ENCODE peak calls at places on chromosomes 5 and 9, in ten cellular contexts. V, I, D, E, Y, R, J, U, W and X are unnamed samples.

GRCh38 chr9:114388764-114389375 is 1.1 kb upstream of the AKNA start:
- DNase-seq in V (no peak), I (no peak), D (no peak), E (no peak), Y (no peak), R (no peak), J (no peak), U (no peak), W (no peak), X (no peak)

GRCh38 chr5:132674671-132675506 is 1.1 kb downstream of the IL4 start:
- DNase-seq in V (no peak), I (peak), D (peak), E (no peak), Y (no peak), R (no peak), J (no peak), U (peak), W (no peak), X (peak)

GRCh38 chr5:37723147-37723961 is 116.5 kb downstream of the GDNF start:
- DNase-seq in V (no peak), I (no peak), D (no peak), E (no peak), Y (no peak), R (no peak), J (peak), U (no peak), W (peak), X (peak)

GRCh38 chr5:66284588-66285342 is 140.7 kb downstream of the SREK1 start:
- DNase-seq in V (no peak), I (no peak), D (no peak), E (no peak), Y (no peak), R (no peak), J (no peak), U (no peak), W (no peak), X (no peak)

GRCh38 chr9:136726631-136727191 is 14.3 kb downstream of the DIPK1B start:
- DNase-seq in V (no peak), I (peak), D (no peak), E (peak), Y (no peak), R (no peak), J (peak), U (peak), W (no peak), X (no peak)

GRCh38 chr9:92947268-92948031 is at the start of gene FGD3:
- DNase-seq in V (no peak), I (peak), D (no peak), E (no peak), Y (no peak), R (no peak), J (peak), U (no peak), W (no peak), X (peak)

GRCh38 chr5:14326035-14326909 is 183.1 kb downstream of the TRIO start:
- DNase-seq in V (no peak), I (no peak), D (no peak), E (no peak), Y (no peak), R (no peak), J (peak), U (no peak), W (no peak), X (no peak)

GRCh38 chr9:27528886-27529315 is 713 bp downstream of the MOB3B start:
- DNase-seq in V (peak), I (peak), D (no peak), E (peak), Y (no peak), R (no peak), J (peak), U (peak), W (peak), X (peak)

GRCh38 chr9:86838883-86839497 is 108.3 kb downstream of the GAS1 start:
- DNase-seq in V (no peak), I (no peak), D (peak), E (no peak), Y (no peak), R (no peak), J (no peak), U (no peak), W (no peak), X (no peak)

GRCh38 chr9:117555964-117556629 is 141.2 kb upstream of the ASTN2 start:
- DNase-seq in V (no peak), I (peak), D (no peak), E (no peak), Y (peak), R (no peak), J (peak), U (peak), W (peak), X (peak)

GRCh38 chr5:14357441-14357840 is 214.3 kb downstream of the TRIO start:
- DNase-seq in V (no peak), I (no peak), D (no peak), E (no peak), Y (no peak), R (no peak), J (no peak), U (no peak), W (no peak), X (no peak)

GRCh38 chr5:80928073-80928472 is 32.1 kb upstream of the RASGRF2 start:
- DNase-seq in V (no peak), I (no peak), D (no peak), E (no peak), Y (no peak), R (no peak), J (no peak), U (no peak), W (no peak), X (no peak)

GRCh38 chr9:77005216-77005615 is 14.2 kb upstream of the FOXB2 start:
- DNase-seq in V (no peak), I (no peak), D (peak), E (no peak), Y (no peak), R (no peak), J (no peak), U (no peak), W (no peak), X (no peak)

GRCh38 chr9:14836885-14837284 is 73.3 kb downstream of the FREM1 start:
- DNase-seq in V (no peak), I (no peak), D (no peak), E (no peak), Y (no peak), R (no peak), J (no peak), U (no peak), W (no peak), X (no peak)

GRCh38 chr5:42767491-42768105 is 11.0 kb downstream of the CCDC152 start:
- DNase-seq in V (no peak), I (peak), D (no peak), E (no peak), Y (no peak), R (peak), J (no peak), U (no peak), W (no peak), X (peak)

GRCh38 chr5:143008032-143008431 is 237.9 kb downstream of the ARHGAP26 start:
- DNase-seq in V (no peak), I (no peak), D (no peak), E (no peak), Y (no peak), R (no peak), J (no peak), U (no peak), W (no peak), X (no peak)